ENCODE peak calls at places on chromosome 22, in seven cellular contexts. P is HepG2, H is SK-N-SH, Q is GM12878, W is HCT116, C is H1, O is K562. D is an unnamed sample.

GRCh38 chr22:41681616-41682015 is 7.1 kb downstream of the SNU13 start:
- DNase-seq in P (no peak), H (no peak), Q (no peak), W (no peak), C (no peak), O (no peak), D (no peak)

GRCh38 chr22:19396934-19397728 is 34.4 kb downstream of the HIRA start:
- DNase-seq in P (no peak), H (no peak), Q (no peak), W (no peak), C (no peak), O (peak; percentile 100), D (no peak)

GRCh38 chr22:22866381-22867111 is 21.1 kb upstream of the IGLL5 start:
- DNase-seq in P (no peak), H (no peak), Q (no peak), W (no peak), C (no peak), O (peak; percentile 54), D (no peak)

GRCh38 chr22:47395481-47395880 is 633.0 kb downstream of the TBC1D22A start:
- DNase-seq in P (no peak), H (no peak), Q (no peak), W (no peak), C (no peak), O (no peak), D (no peak)

GRCh38 chr22:48849513-48849912 is 978.2 kb downstream of the BRD1 start:
- DNase-seq in P (no peak), H (no peak), Q (no peak), W (no peak), C (no peak), O (no peak), D (no peak)

GRCh38 chr22:27554106-27554814 is 247.3 kb downstream of the MN1 start:
- DNase-seq in P (no peak), H (no peak), Q (no peak), W (no peak), C (no peak), O (no peak), D (no peak)

GRCh38 chr22:45682069-45682468 is 10.4 kb downstream of the ATXN10 start:
- DNase-seq in P (no peak), H (no peak), Q (no peak), W (no peak), C (no peak), O (no peak), D (no peak)

GRCh38 chr22:27515091-27515523 is 286.4 kb downstream of the MN1 start:
- DNase-seq in P (no peak), H (no peak), Q (no peak), W (no peak), C (no peak), O (no peak), D (no peak)

GRCh38 chr22:27170491-27170890 is 513.1 kb downstream of the MIAT start:
- DNase-seq in P (no peak), H (no peak), Q (no peak), W (peak; percentile 29), C (no peak), O (no peak), D (no peak)

GRCh38 chr22:37043828-37044538 is 7.6 kb upstream of the KCTD17 start:
- DNase-seq in P (peak; percentile 77), H (peak; percentile 70), Q (no peak), W (peak; percentile 47), C (no peak), O (peak; percentile 81), D (peak; percentile 77)

GRCh38 chr22:28017859-28018258 is 98.8 kb upstream of the PITPNB start:
- DNase-seq in P (no peak), H (no peak), Q (no peak), W (no peak), C (no peak), O (no peak), D (no peak)

GRCh38 chr22:17847360-17848078 is 73.2 kb upstream of the BID start:
- DNase-seq in P (no peak), H (peak; percentile 44), Q (no peak), W (peak; percentile 46), C (no peak), O (peak; percentile 69), D (peak; percentile 74)
- TF ChIP-seq JUND in P (no peak), H (no peak), Q (no peak), W (no peak), C (no peak), O (peak; percentile 92), D (no peak)

GRCh38 chr22:29904020-29904419 is 21.0 kb downstream of the MTMR3 start:
- DNase-seq in P (no peak), H (no peak), Q (no peak), W (no peak), C (no peak), O (no peak), D (no peak)

GRCh38 chr22:29912141-29912540 is 29.2 kb downstream of the MTMR3 start:
- DNase-seq in P (no peak), H (no peak), Q (no peak), W (no peak), C (no peak), O (no peak), D (no peak)

GRCh38 chr22:29903371-29903770 is 20.4 kb downstream of the MTMR3 start:
- DNase-seq in P (no peak), H (no peak), Q (no peak), W (no peak), C (no peak), O (no peak), D (no peak)

GRCh38 chr22:29912605-29913398 is 29.8 kb downstream of the MTMR3 start:
- DNase-seq in P (no peak), H (no peak), Q (no peak), W (no peak), C (no peak), O (no peak), D (peak; percentile 12)

GRCh38 chr22:29907753-29908515 is 25.0 kb downstream of the MTMR3 start:
- DNase-seq in P (peak; percentile 75), H (peak; percentile 14), Q (no peak), W (peak; percentile 93), C (no peak), O (peak; percentile 78), D (no peak)
- TF ChIP-seq JUND in P (peak; percentile 66), H (peak; percentile 95), Q (no peak), W (peak; percentile 95), C (no peak), O (peak; percentile 98), D (no peak)

GRCh38 chr22:35915477-35916013 is 113.1 kb downstream of the RBFOX2 start:
- DNase-seq in P (no peak), H (no peak), Q (no peak), W (no peak), C (no peak), O (no peak), D (no peak)
- TF ChIP-seq JUND in P (no peak), H (no peak), Q (no peak), W (no peak), C (no peak), O (no peak), D (no peak)

GRCh38 chr22:44571566-44572413 is 73.8 kb upstream of the RTL6 start:
- DNase-seq in P (no peak), H (no peak), Q (no peak), W (no peak), C (no peak), O (no peak), D (no peak)

GRCh38 chr22:44567846-44568493 is 69.9 kb upstream of the RTL6 start:
- DNase-seq in P (peak; percentile 45), H (no peak), Q (no peak), W (peak; percentile 54), C (no peak), O (no peak), D (peak; percentile 50)

GRCh38 chr22:44570476-44571445 is 72.7 kb upstream of the RTL6 start:
- DNase-seq in P (no peak), H (no peak), Q (no peak), W (no peak), C (no peak), O (no peak), D (no peak)

GRCh38 chr22:44566911-44567310 is 68.9 kb upstream of the RTL6 start:
- DNase-seq in P (no peak), H (no peak), Q (no peak), W (no peak), C (no peak), O (no peak), D (no peak)

GRCh38 chr22:44569516-44569915 is 71.5 kb upstream of the RTL6 start:
- DNase-seq in P (no peak), H (no peak), Q (no peak), W (no peak), C (no peak), O (no peak), D (no peak)
- TF ChIP-seq JUND in P (no peak), H (no peak), Q (no peak), W (no peak), C (no peak), O (no peak), D (no peak)

GRCh38 chr22:30648825-30649224 is 13.2 kb downstream of the SLC35E4 start:
- DNase-seq in P (no peak), H (no peak), Q (no peak), W (no peak), C (no peak), O (no peak), D (no peak)

GRCh38 chr22:30655532-30655931 is 12.1 kb downstream of the DUSP18 start:
- DNase-seq in P (no peak), H (no peak), Q (no peak), W (no peak), C (no peak), O (no peak), D (no peak)

GRCh38 chr22:30649430-30650007 is 13.9 kb downstream of the SLC35E4 start:
- DNase-seq in P (no peak), H (no peak), Q (no peak), W (peak; percentile 78), C (no peak), O (peak; percentile 72), D (no peak)

GRCh38 chr22:30650508-30651116 is 15.0 kb downstream of the SLC35E4 start:
- DNase-seq in P (no peak), H (no peak), Q (no peak), W (no peak), C (no peak), O (no peak), D (no peak)

DNA sequence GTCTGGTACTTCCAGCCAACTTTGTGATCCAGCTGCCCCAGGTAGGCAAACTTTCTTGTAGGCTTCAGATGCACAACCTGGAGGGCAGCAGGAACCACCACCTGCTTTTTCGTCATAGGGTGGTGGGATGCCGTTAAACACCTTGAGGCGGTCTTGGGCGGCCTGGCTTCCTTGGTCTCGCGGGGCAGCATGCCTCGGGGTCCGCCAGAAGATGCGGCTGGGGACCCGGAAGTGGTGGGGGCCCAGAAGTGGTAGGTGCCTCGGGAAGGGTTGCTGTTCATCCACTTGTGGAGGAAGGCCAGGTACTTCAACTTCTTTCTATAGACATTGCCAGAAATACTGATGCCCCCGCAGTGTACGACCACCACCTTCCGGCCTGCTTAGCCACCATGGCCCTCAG is 13.3 kb downstream of the DUSP18 start:
- DNase-seq in P (no peak), H (no peak), Q (no peak), W (no peak), C (no peak), O (no peak), D (no peak)
- TF ChIP-seq JUND in P (no peak), H (no peak), Q (no peak), W (no peak), C (no peak), O (no peak), D (no peak)

D was measured in T47D.